ENCODE peak calls at places on chromosomes 11 and 22, in six cellular contexts. S is psoas muscle; M is CD8-positive, alpha-beta memory T cell; Q is uterus; O is OCI-LY7; V is SJCRH30. A is an unnamed sample.

GRCh38 chr11:6505577-6506240 is 8.6 kb downstream of the DNHD1 start:
- DNase-seq in M (peak; percentile 17), Q (no peak), S (no peak), V (no peak), O (peak; percentile 65), A (no peak)

GRCh38 chr22:48920776-48921241 is 906.9 kb downstream of the BRD1 start:
- DNase-seq in Q (no peak), V (no peak), S (no peak), O (no peak), M (no peak), A (no peak)

GRCh38 chr11:124762077-124762623 is at the start of gene ESAM:
- DNase-seq in S (no peak), Q (no peak), V (no peak), O (peak; percentile 75), M (peak; percentile 59), A (peak; percentile 49)

GRCh38 chr22:25368271-25368670 is 148.8 kb downstream of the CRYBB2 start:
- DNase-seq in V (peak; percentile 31), O (no peak), S (peak; percentile 53), Q (peak; percentile 34), M (no peak), A (no peak)

GRCh38 chr22:38835888-38836301 is 7.9 kb downstream of the NPTXR start:
- DNase-seq in O (no peak), S (peak; percentile 39), V (no peak), Q (no peak), M (no peak), A (no peak)

GRCh38 chr11:68673291-68673930 is 10.9 kb upstream of the GAL start:
- DNase-seq in V (no peak), M (no peak), S (peak; percentile 33), Q (no peak), O (no peak), A (no peak)

GRCh38 chr11:2554338-2555240 is 109.8 kb downstream of the KCNQ1 start:
- DNase-seq in S (no peak), O (no peak), M (no peak), Q (no peak), V (peak; percentile 26), A (no peak)

GRCh38 chr11:11157201-11157600 is 195.8 kb downstream of the CSNK2A3 start:
- DNase-seq in M (peak; percentile 21), V (no peak), O (peak; percentile 40), Q (no peak), S (no peak), A (peak; percentile 61)

GRCh38 chr11:87295237-87295636 is 257.5 kb downstream of the TMEM135 start:
- DNase-seq in Q (no peak), S (no peak), O (peak; percentile 95), V (no peak), M (no peak), A (no peak)

GRCh38 chr11:126319374-126319740 is 15.5 kb downstream of the DCPS start:
- DNase-seq in V (peak; percentile 63), Q (no peak), M (no peak), S (no peak), O (no peak), A (no peak)

GRCh38 chr11:126322996-126323395 is 19.1 kb downstream of the DCPS start:
- DNase-seq in S (no peak), V (no peak), M (no peak), O (no peak), Q (no peak), A (no peak)

GRCh38 chr11:126313826-126314225 is 10.0 kb downstream of the DCPS start:
- DNase-seq in M (no peak), S (no peak), Q (no peak), O (no peak), V (no peak), A (no peak)

GRCh38 chr11:126317681-126318641 is 14.1 kb downstream of the DCPS start:
- DNase-seq in S (peak; percentile 89), Q (peak; percentile 84), M (peak; percentile 32), V (peak; percentile 47), O (no peak), A (no peak)

DNA sequence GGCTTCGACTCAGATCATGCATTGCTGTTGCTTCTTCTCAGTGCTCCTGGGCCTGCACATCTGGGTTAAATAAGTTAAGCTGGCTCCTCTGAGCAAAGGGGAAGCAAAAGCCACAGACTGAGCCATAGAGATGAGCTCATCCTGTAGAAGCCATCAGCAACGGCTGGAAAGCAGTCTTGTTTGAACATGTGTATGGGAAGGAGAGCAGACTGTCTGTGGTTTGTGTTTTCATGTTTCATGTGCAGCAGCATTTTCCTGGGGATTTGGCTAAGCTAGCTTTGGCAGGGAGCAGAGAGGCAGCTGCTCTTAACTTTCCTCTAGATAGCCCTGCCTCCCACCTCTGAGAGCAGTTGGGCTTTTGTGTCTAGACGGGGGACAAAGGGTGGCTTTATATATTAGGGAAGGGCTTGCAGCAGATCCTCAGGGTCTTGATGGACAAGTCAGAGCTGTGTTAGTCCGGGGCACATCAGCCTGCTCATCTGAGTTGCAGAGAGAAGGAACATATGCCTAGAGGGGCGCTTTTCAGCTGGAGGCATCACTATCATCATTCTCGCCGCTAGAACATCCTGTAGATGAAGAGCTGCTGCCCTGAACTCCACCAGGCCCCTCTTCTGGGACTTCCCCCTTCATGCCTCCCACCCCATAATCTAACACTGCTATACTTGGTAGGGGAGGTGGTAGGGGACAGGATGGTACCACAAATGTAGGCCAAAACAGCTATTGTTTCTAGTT is 14.9 kb downstream of the DCPS start:
- DNase-seq in O (peak; percentile 22), M (peak; percentile 20), V (peak; percentile 92), Q (peak; percentile 62), S (no peak), A (peak; percentile 21)
- H3K4me3 ChIP-seq in O (no peak overlapping the region), M (peak overlapping the region; percentile 41), V (peak overlapping the region; percentile 18), Q (peak overlapping the region; percentile 8), S (peak overlapping the region; percentile 14), A (peak overlapping the region; percentile 38)

GRCh38 chr11:7606496-7606895 is 66.8 kb downstream of the CYB5R2 start:
- DNase-seq in Q (no peak), V (no peak), O (no peak), S (no peak), M (no peak), A (no peak)

GRCh38 chr11:7609015-7609414 is 64.3 kb downstream of the CYB5R2 start:
- DNase-seq in S (no peak), Q (no peak), V (no peak), M (no peak), O (no peak), A (no peak)

GRCh38 chr11:7604331-7604973 is 68.8 kb downstream of the CYB5R2 start:
- DNase-seq in M (no peak), V (no peak), Q (no peak), S (no peak), O (no peak), A (no peak)

GRCh38 chr11:7603031-7603781 is 70.1 kb downstream of the CYB5R2 start:
- DNase-seq in O (no peak), M (no peak), V (no peak), Q (no peak), S (no peak), A (no peak)

DNA sequence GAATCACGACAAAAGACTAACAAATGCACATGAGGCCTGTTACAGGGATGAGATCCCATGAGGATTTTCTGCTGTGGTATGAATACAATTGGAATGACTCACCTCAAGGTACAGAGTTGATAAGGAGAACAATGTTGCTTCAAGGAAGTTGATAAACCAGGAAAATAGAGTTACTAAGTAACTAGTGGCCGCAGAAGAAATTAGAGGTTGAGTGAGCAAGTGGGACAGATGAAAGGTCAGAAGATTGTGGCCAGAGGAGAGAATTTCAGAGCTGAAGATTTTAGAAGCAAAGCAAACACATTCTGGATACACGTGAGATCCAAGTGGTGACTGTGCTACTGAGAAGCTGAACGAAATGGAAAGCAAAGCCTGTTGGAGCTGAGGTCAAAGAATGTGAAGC is 67.8 kb downstream of the CYB5R2 start:
- DNase-seq in V (no peak), O (no peak), M (no peak), Q (no peak), S (no peak), A (no peak)
- H3K4me1 ChIP-seq in V (no peaks in the 10 kb centered on the region), O (no peaks in the 10 kb centered on the region), M (no peaks in the 10 kb centered on the region), Q (no peaks in the 10 kb centered on the region), S (peaks cover 37% of the 10 kb centered on the region), A (no peaks in the 10 kb centered on the region)

GRCh38 chr11:45877221-45877620 is 8.2 kb upstream of the MAPK8IP1 start:
- DNase-seq in S (no peak), O (no peak), M (no peak), V (no peak), Q (no peak), A (no peak)

GRCh38 chr11:45880772-45881570 is 4.5 kb upstream of the MAPK8IP1 start:
- DNase-seq in S (no peak), O (no peak), Q (peak; percentile 42), M (no peak), V (no peak), A (no peak)

GRCh38 chr11:45881708-45882368 is 3.6 kb upstream of the MAPK8IP1 start:
- DNase-seq in O (no peak), V (no peak), S (no peak), M (no peak), Q (no peak), A (no peak)

GRCh38 chr11:45877845-45878244 is 7.6 kb upstream of the MAPK8IP1 start:
- DNase-seq in O (no peak), V (no peak), S (no peak), Q (no peak), M (no peak), A (no peak)

GRCh38 chr11:45879803-45880685 is 5.4 kb upstream of the MAPK8IP1 start:
- DNase-seq in M (no peak), Q (peak; percentile 47), O (no peak), V (no peak), S (no peak), A (no peak)
- H3K36me3 ChIP-seq in M (peaks cover 37% of the 10 kb centered on the region), Q (no peaks in the 10 kb centered on the region), O (peaks cover 5% of the 10 kb centered on the region), V (no peaks in the 10 kb centered on the region), S (peaks cover 73% of the 10 kb centered on the region), A (peaks cover 11% of the 10 kb centered on the region)

GRCh38 chr11:110093407-110094297 is 460 bp downstream of the ZC3H12C start:
- DNase-seq in O (no peak), Q (peak; percentile 61), S (peak; percentile 79), M (no peak), V (peak; percentile 56), A (no peak)

GRCh38 chr11:110096369-110096976 is 3.3 kb downstream of the ZC3H12C start:
- DNase-seq in M (no peak), S (no peak), Q (no peak), O (no peak), V (no peak), A (no peak)

GRCh38 chr11:110095554-110095953 is 2.4 kb downstream of the ZC3H12C start:
- DNase-seq in V (no peak), S (no peak), O (no peak), M (no peak), Q (no peak), A (no peak)

GRCh38 chr11:110092577-110093406 is at the start of gene ZC3H12C:
- DNase-seq in M (no peak), O (no peak), Q (peak; percentile 83), S (peak; percentile 92), V (peak; percentile 81), A (no peak)

DNA sequence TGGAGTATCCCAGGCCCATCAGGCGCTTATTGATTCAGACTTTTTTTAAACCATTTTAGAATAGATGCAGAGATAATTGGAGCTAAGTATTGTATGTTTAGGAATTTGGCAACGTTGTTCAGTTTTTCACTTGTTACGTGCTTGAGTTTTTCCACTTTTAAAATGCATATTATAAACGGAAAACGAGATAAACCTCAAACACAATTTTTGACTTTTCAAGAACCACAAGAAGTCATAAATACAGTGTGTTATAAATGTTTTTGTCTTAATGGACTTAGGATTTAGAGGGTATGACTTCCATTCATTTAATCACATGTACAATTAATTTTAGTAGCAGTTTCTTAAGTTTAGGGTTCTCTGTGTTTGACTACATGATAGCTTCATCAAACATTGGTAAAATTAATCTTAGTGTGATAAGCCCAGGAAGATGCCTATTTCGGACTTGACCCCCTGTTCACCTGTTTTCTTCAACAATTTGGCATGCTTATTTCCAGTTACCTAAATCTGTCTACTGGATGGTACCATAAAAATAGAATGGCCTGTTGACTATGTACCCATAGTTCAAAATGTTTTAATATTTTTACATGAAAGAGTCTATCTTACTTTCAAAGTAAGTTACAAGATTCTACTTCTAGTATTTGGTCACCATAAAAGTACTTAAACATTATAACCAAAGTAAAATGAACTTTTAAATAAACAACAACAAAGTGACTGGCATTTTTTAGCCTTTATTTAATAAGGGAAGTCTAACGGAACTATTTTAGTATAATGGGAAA is 1.3 kb downstream of the ZC3H12C start:
- DNase-seq in Q (no peak), V (no peak), S (no peak), M (no peak), O (no peak), A (no peak)
- H3K4me3 ChIP-seq in Q (peak overlapping the region; percentile 79), V (peak overlapping the region; percentile 96), S (peak overlapping the region; percentile 82), M (no peak overlapping the region), O (no peak overlapping the region), A (no peak overlapping the region)

A was measured in naive thymus-derived CD4-positive, alpha-beta T cell.